ENCODE peak calls at places on chromosome 15, in four cellular contexts. X is sciatic nerve; K is T-helper 2 cell; F is stimulated activated CD8-positive, alpha-beta memory T cell treated with anti-CD3 and anti-CD28 coated beads, Interleukin-15, amount 100 ng/mL, for 1 hour. N is an unnamed sample.

GRCh38 chr15:101001056-101001455 is 81.9 kb downstream of the LRRK1 start:
- DNase-seq in X (peak), K (no peak), F (no peak), N (no peak)

GRCh38 chr15:56805466-56806146 is 72.3 kb upstream of the ZNF280D start:
- DNase-seq in X (no peak), K (no peak), F (no peak), N (no peak)

GRCh38 chr15:79644091-79644490 is 212.0 kb downstream of the MINAR1 start:
- DNase-seq in X (no peak), K (no peak), F (no peak), N (no peak)

GRCh38 chr15:85690546-85691226 is 104.0 kb downstream of the KLHL25 start:
- DNase-seq in X (no peak), K (no peak), F (no peak), N (peak)

GRCh38 chr15:64029633-64030032 is 16.7 kb downstream of the DAPK2 start:
- DNase-seq in X (no peak), K (no peak), F (no peak), N (no peak)

GRCh38 chr15:81052046-81052445 is 51.3 kb downstream of the TLNRD1 start:
- DNase-seq in X (no peak), K (no peak), F (no peak), N (no peak)

GRCh38 chr15:77866186-77866585 is 211.3 kb downstream of the TBC1D2B start:
- DNase-seq in X (peak), K (no peak), F (no peak), N (no peak)

GRCh38 chr15:27990411-27991338 is 108.4 kb downstream of the OCA2 start:
- DNase-seq in X (no peak), K (no peak), F (no peak), N (no peak)

GRCh38 chr15:90436952-90437351 is 48.9 kb downstream of the IQGAP1 start:
- DNase-seq in X (no peak), K (no peak), F (no peak), N (no peak)

GRCh38 chr15:79172032-79172481 is 81.5 kb upstream of the RASGRF1 start:
- DNase-seq in X (no peak), K (no peak), F (no peak), N (no peak)

GRCh38 chr15:98547255-98547654 is 101.1 kb upstream of the IGF1R start:
- DNase-seq in X (no peak), K (no peak), F (no peak), N (no peak)

GRCh38 chr15:63950911-63951481 is 95.3 kb downstream of the DAPK2 start:
- DNase-seq in X (no peak), K (no peak), F (no peak), N (no peak)

GRCh38 chr15:25790003-25790660 is 73.0 kb downstream of the ATP10A start:
- DNase-seq in X (peak), K (no peak), F (no peak), N (no peak)

GRCh38 chr15:34837246-34838016 is 42.1 kb upstream of the ACTC1 start:
- DNase-seq in X (no peak), K (no peak), F (no peak), N (no peak)

GRCh38 chr15:47888721-47889120 is 171.4 kb downstream of the SEMA6D start:
- DNase-seq in X (no peak), K (no peak), F (no peak), N (no peak)